ENCODE peak calls at places on chromosomes 11 and 22, in five cellular contexts. I is SK-N-SH, C is HepG2, U is K562, M is HL-60. Z is an unnamed sample.

GRCh38 chr11:65444314-65445051 is 21.9 kb downstream of the NEAT1 start:
- DNase-seq in C (no peak), U (no peak), I (no peak), M (no peak), Z (no peak)

GRCh38 chr11:71250512-71251158 is 1.7 kb downstream of the SHANK2 start:
- DNase-seq in C (no peak), U (no peak), I (no peak), M (no peak), Z (no peak)

GRCh38 chr11:17894929-17895658 is 117.8 kb downstream of the SERGEF start:
- DNase-seq in U (no peak), M (no peak), I (peak), C (no peak), Z (no peak)

GRCh38 chr11:11366793-11367192 is 13.7 kb upstream of the CSNK2A3 start:
- DNase-seq in U (no peak), I (no peak), C (no peak), M (no peak), Z (no peak)

GRCh38 chr11:129192150-129192549 is at the start of gene ARHGAP32:
- DNase-seq in C (no peak), U (no peak), I (peak), M (no peak), Z (no peak)

GRCh38 chr11:5808500-5809121 is at the start of gene OR52N2:
- DNase-seq in C (peak), M (peak), I (peak), U (peak), Z (peak)

GRCh38 chr11:36212507-36212906 is 76.7 kb downstream of the COMMD9 start:
- DNase-seq in U (no peak), I (no peak), M (no peak), C (no peak), Z (no peak)

GRCh38 chr22:47036352-47036751 is 273.9 kb downstream of the TBC1D22A start:
- DNase-seq in C (no peak), U (no peak), I (no peak), M (no peak), Z (no peak)

GRCh38 chr11:19995131-19995530 is 165.1 kb downstream of the DBX1 start:
- DNase-seq in C (peak), I (no peak), U (peak), M (no peak), Z (no peak)

GRCh38 chr22:31144223-31144622 is 3.9 kb upstream of the PLA2G3 start:
- DNase-seq in C (no peak), M (no peak), U (no peak), I (no peak), Z (no peak)

GRCh38 chr11:18522388-18522787 is 4.4 kb downstream of the TSG101 start:
- DNase-seq in U (peak), C (peak), I (peak), M (no peak), Z (no peak)

GRCh38 chr11:2041153-2041552 is 43.5 kb upstream of the H19 start:
- DNase-seq in M (no peak), U (no peak), I (no peak), C (no peak), Z (no peak)

GRCh38 chr11:113957016-113957415 is 17.9 kb upstream of the HTR3A start:
- DNase-seq in M (no peak), I (no peak), U (no peak), C (no peak), Z (no peak)

GRCh38 chr22:50697667-50698506 is 25.3 kb downstream of the SHANK3 start:
- DNase-seq in C (no peak), U (no peak), M (no peak), I (peak), Z (no peak)

GRCh38 chr22:31538815-31539214 is 42.5 kb downstream of the SFI1 start:
- DNase-seq in C (no peak), I (no peak), M (no peak), U (no peak), Z (peak)

GRCh38 chr11:12784987-12785386 is 110.8 kb downstream of the TEAD1 start:
- DNase-seq in I (no peak), C (no peak), U (no peak), M (no peak), Z (no peak)
- TF ChIP-seq GABPA in I (no peak), C (no peak), U (no peak), M (no peak), Z (no peak)

DNA sequence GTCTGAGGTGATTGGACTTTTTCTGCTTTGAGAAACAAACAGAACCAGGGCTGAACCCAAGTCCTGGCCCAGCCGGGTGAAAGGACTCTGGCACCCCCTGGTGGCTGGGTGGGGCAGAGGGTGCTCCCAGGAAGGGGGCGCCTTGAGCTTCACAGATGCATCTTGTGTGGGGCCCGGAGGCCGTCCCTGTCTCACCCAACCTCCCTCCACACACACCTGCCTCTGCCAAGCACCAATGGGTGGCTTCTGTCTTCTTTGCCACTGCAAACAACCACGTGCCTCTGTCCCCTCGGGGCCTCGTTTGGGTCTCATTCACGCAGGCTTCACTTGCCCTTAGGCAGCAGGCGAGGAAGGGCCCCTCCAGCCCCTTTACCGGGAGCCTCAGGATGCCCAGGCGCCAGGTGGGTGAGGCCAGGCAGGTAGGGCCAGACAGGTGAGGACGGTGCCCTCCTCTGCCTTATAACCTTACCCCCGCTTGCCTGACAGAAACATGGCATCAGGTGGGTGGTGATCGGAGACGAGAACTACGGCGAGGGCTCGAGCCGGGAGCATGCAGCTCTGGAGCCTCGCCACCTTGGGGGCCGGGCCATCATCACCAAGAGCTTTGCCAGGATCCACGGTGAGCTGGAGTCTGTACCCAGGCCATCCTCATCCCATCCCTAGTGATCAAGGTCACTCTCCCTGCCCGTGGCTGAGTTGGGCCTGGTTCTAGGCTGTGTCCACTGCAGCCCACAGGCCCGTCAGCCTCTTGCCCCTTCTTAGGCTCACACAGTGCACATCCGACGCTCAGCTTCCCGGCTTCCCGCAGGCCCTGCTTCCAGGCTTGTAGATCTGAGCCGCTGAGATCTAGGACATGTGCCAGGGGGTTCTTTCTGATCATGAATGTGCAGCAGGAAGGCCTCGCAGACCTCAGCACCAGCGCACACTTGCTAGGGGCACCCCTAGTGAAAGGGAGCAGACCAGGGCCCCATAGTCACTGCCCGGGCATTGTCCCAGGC is 17.2 kb downstream of the POLR3H start:
- DNase-seq in M (peak), I (peak), U (peak), C (no peak), Z (no peak)
- TF ChIP-seq GABPA in M (no peak), I (no peak), U (no peak), C (no peak), Z (no peak)

DNA sequence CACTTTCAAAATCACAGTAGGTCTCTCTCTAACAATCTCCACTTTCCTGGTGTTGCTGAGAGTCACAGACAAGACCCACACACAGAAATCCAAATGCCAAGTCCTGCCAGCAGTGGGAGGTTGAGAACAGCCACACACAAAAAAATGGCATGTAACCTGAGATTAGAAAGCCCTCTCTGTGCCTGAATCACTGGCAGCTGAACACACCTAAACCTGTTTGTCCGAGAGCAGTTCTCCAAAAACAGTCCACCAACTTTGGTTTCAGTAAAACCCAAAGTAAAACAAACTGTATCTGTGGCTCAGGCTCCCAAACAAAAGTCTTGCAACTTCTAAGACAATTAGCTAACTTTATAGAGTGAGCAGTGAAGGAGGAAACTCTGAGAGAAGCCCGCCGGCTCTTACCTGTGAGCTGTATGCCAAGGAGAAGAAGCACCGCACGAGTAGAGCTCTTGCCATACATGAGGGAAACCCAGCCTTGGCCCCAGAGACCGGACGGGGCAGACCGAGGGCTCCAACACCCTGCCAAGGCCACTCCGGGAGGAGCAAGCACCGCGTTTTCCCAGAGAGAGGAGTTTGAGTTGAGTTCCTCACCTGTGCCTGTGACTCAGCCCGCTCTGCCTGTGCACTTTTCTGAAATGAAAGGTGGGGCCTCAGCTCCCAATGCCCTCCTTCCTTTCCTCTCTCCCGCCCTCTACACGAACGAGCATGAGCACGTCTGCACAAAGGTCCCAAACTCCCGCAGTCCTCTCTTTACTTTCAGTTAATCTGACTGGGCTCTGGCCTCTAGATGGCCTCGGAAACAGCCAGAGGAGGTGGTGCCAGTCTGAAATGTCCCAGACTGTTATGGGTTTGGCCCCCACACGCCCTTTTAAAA is at the start of gene MPZL2:
- DNase-seq in U (no peak), I (no peak), C (peak), M (no peak), Z (no peak)
- TF ChIP-seq GABPA in U (no peak), I (no peak), C (no peak), M (no peak), Z (no peak)

GRCh38 chr22:22935546-22936157 is 48.0 kb downstream of the IGLL5 start:
- DNase-seq in C (no peak), M (no peak), U (peak), I (no peak), Z (peak)
- TF ChIP-seq GABPA in C (no peak), M (no peak), U (no peak), I (no peak), Z (no peak)

GRCh38 chr11:75796091-75796435 is 18.9 kb upstream of the UVRAG start:
- DNase-seq in I (no peak), C (no peak), U (no peak), M (no peak), Z (no peak)
- TF ChIP-seq GABPA in I (no peak), C (no peak), U (no peak), M (no peak), Z (no peak)

DNA sequence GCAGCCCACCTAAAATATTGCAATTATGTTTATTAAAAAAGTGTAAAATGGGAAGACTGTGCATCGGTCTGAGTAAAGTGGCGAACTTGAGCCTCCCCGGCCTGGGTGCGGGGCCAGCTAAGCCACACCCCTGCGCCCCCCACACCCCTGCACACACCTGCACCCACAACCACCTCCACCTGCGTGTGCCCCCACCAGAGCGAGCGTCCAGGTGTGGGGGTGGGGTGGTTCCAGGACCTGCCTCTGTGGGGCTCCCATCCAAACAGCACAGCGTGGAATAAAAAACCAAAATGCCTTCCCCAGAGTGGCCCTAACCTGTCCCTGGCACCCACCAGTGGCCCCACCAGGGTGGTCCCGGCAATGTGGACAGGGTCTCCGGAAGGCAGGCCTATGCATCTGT is 30.1 kb upstream of the CARS1 start:
- DNase-seq in U (no peak), C (no peak), M (no peak), I (no peak), Z (no peak)
- TF ChIP-seq GABPA in U (no peak), C (no peak), M (no peak), I (no peak), Z (no peak)

DNA sequence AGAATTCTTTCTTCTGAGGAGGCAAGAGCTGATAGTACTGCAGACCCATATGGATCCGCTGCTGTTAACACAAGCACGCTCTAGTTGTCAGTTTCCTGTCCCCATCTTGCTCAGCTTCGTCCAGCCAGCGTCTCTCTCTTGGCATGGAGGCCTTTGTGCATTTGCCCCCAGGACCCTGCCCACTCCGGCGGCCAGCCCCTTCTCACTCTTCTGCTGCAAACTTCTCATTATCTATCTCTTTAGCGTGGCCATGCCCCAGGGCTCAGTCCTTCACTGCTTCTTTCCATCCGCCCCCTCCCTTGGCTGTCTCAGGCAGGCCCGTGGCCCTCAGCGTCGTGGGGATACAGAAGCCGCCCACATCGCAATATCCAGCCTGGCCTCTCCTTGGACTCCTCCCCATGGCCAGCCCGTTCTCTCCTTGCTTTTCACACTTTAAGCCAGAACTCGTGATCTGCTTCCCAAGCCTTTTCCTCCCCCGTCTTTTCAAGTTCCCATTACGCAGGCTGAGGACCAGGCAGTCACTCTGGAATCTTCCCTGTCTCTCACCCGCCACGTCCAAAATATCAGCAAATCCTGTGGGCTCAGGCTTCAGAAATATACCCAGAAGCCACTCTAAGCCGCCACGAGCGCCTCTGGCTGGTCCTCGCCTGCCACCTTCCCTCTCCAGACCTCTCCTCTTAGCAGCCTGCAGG is 64.3 kb downstream of the LRRC32 start:
- DNase-seq in U (no peak), I (peak), M (no peak), C (no peak), Z (no peak)
- TF ChIP-seq GABPA in U (no peak), I (no peak), M (no peak), C (no peak), Z (no peak)

GRCh38 chr22:32897400-32897799 is 95.9 kb downstream of the TIMP3 start:
- DNase-seq in I (no peak), U (no peak), C (no peak), M (no peak), Z (no peak)
- TF ChIP-seq GABPA in I (no peak), U (no peak), C (no peak), M (no peak), Z (no peak)

GRCh38 chr22:45775062-45775461 is 103.4 kb downstream of the ATXN10 start:
- DNase-seq in I (no peak), U (no peak), M (no peak), C (no peak), Z (no peak)

GRCh38 chr22:45776313-45776585 is 104.6 kb downstream of the ATXN10 start:
- DNase-seq in I (no peak), M (no peak), C (no peak), U (no peak), Z (no peak)

GRCh38 chr22:45774016-45774670 is 102.5 kb downstream of the ATXN10 start:
- DNase-seq in U (no peak), C (no peak), M (no peak), I (no peak), Z (no peak)

GRCh38 chr22:45777046-45777851 is 105.6 kb downstream of the ATXN10 start:
- DNase-seq in M (no peak), I (no peak), C (no peak), U (no peak), Z (no peak)

DNA sequence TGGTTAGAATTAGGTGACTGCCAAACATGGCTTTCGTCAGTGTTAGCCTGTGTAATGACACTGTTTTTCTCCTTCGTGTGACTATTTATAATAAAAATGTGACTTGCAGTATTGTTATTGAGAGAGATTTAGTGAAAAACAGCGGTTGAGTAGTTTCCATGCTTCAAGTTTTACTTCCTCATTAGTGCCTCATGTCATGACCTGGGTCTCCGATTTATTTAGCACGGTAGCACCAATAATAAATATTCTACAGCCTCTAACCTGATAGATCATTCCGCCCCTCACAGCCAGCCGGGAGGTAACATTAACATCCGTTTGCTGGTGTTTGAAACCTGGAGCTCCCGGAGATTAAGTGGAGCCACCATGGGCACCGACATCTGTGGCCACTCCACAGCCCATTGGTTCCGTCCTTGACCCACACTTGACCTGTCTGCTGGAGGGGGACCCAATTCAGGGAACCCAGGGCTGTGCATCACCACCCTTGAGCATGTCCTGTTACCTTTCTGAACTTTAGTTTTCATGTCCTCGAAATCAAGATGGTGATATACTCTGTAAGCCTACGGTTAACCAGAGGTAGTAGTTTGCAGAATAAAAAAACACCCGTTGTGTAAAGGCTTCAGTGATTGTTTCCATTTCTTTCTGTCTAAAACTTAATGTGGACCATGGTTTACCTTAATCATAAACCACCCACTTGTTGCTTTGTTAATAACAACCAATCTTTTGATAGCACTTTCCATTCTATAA is 104.1 kb downstream of the ATXN10 start:
- DNase-seq in I (no peak), C (no peak), M (no peak), U (no peak), Z (peak)
- TF ChIP-seq GABPA in I (no peak), C (no peak), M (no peak), U (no peak), Z (peak)

DNA sequence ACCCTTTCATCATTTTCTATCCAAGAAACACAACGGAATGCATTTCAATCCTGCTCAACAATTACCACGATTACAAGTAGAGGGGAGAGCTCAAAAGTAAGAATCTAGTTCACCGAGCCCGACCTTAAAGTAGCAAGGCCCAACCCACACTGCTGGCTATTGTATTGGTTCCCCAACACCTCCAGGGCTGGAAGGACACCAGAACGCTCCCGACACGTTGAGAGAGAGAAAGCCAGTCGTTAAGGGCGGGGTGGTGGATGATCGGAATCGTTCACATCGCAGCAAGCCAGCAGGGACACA is 690 bp downstream of the CKAP5 start:
- DNase-seq in C (no peak), U (no peak), M (no peak), I (no peak), Z (no peak)
- TF ChIP-seq GABPA in C (no peak), U (no peak), M (no peak), I (no peak), Z (no peak)

Z was measured in GM12878.